ENCODE peak calls at places on chromosomes 3 and 15, in six cellular contexts. Q is AG10803, T is right lobe of liver, H is heart right ventricle, R is cardiac muscle cell, F is osteocyte. I is an unnamed sample.

GRCh38 chr3:155313303-155313702 is 19.8 kb upstream of the STRIT1 start:
- DNase-seq in R (peak; percentile 12), F (no peak), Q (peak; percentile 81), T (no peak), H (no peak), I (peak; percentile 40)

GRCh38 chr3:50050361-50050760 is 38.4 kb upstream of the RBM5 start:
- DNase-seq in H (no peak), Q (peak; percentile 71), T (no peak), R (peak; percentile 82), F (no peak), I (peak; percentile 87)

GRCh38 chr15:65611888-65612615 is 1.1 kb upstream of the INTS14 start:
- DNase-seq in Q (no peak), T (no peak), F (no peak), R (no peak), H (no peak), I (peak; percentile 2)

GRCh38 chr15:61206767-61207166 is 22.3 kb downstream of the RORA start:
- DNase-seq in T (no peak), Q (no peak), R (no peak), H (no peak), F (no peak), I (no peak)

GRCh38 chr15:94230436-94230885 is 900 bp upstream of the MCTP2 start:
- DNase-seq in H (no peak), F (no peak), R (peak; percentile 3), T (no peak), Q (no peak), I (no peak)

GRCh38 chr15:55884223-55884622 is 109.2 kb downstream of the NEDD4 start:
- DNase-seq in H (peak; percentile 8), Q (peak; percentile 12), R (peak; percentile 48), T (no peak), F (no peak), I (peak; percentile 76)

GRCh38 chr15:68191555-68191954 is 13.6 kb downstream of the CALML4 start:
- DNase-seq in Q (no peak), T (no peak), R (no peak), H (no peak), F (no peak), I (no peak)

GRCh38 chr3:126287536-126288181 is 69.5 kb downstream of the KLF15 start:
- DNase-seq in R (peak; percentile 77), F (peak; percentile 87), Q (peak; percentile 48), H (peak; percentile 62), T (peak; percentile 51), I (peak; percentile 45)

GRCh38 chr3:56119575-56120349 is 348.5 kb downstream of the ERC2 start:
- DNase-seq in T (no peak), H (peak; percentile 13), R (peak; percentile 83), Q (peak; percentile 86), F (no peak), I (peak; percentile 91)

GRCh38 chr15:56040081-56041035 is 46.9 kb upstream of the NEDD4 start:
- DNase-seq in F (no peak), R (peak; percentile 96), Q (peak; percentile 93), T (peak; percentile 42), H (peak; percentile 51), I (peak; percentile 98)

GRCh38 chr15:74295800-74296199 is 59.7 kb downstream of the CCDC33 start:
- DNase-seq in F (no peak), H (no peak), Q (no peak), T (no peak), R (no peak), I (no peak)

GRCh38 chr15:31396881-31397560 is 70.4 kb downstream of the KLF13 start:
- DNase-seq in R (peak; percentile 88), Q (peak; percentile 73), T (peak; percentile 86), F (peak; percentile 42), H (peak; percentile 94), I (peak; percentile 83)

GRCh38 chr3:38655708-38656300 is 6.3 kb upstream of the SCN5A start:
- DNase-seq in H (no peak), Q (no peak), T (no peak), F (no peak), R (peak; percentile 54), I (peak; percentile 39)

GRCh38 chr3:183259621-183260020 is 6.6 kb downstream of the B3GNT5 start:
- DNase-seq in H (no peak), R (no peak), F (no peak), Q (no peak), T (no peak), I (no peak)

GRCh38 chr15:48946088-48946839 is 17.5 kb downstream of the SHC4 start:
- DNase-seq in F (no peak), H (no peak), R (peak; percentile 72), T (no peak), Q (no peak), I (peak; percentile 84)

GRCh38 chr3:196408565-196409300 is 23.5 kb downstream of the UBXN7 start:
- DNase-seq in F (no peak), H (no peak), Q (no peak), T (no peak), R (no peak), I (no peak)

GRCh38 chr3:141085331-141086047 is 34.3 kb downstream of the SPSB4 start:
- DNase-seq in Q (no peak), H (no peak), F (no peak), R (no peak), T (no peak), I (no peak)

GRCh38 chr3:164852866-164853265 is 225.4 kb downstream of the SI start:
- DNase-seq in R (no peak), H (no peak), T (no peak), Q (no peak), F (no peak), I (no peak)

GRCh38 chr15:32683906-32684584 is 33.8 kb upstream of the GREM1 start:
- DNase-seq in F (no peak), H (peak; percentile 13), Q (peak; percentile 99), R (peak; percentile 96), T (no peak), I (peak; percentile 93)

GRCh38 chr15:55789066-55789660 is 46.2 kb upstream of the PRTG start:
- DNase-seq in Q (no peak), R (no peak), H (peak; percentile 24), F (no peak), T (no peak), I (no peak)

GRCh38 chr3:49841126-49841525 is 15.2 kb downstream of the TRAIP start:
- DNase-seq in R (peak; percentile 30), T (no peak), Q (no peak), H (no peak), F (no peak), I (peak; percentile 32)

GRCh38 chr15:45456212-45457106 is 66.1 kb downstream of the SLC30A4 start:
- DNase-seq in Q (peak; percentile 100), H (peak; percentile 30), R (peak; percentile 99), F (no peak), T (no peak), I (peak; percentile 100)

GRCh38 chr15:94327356-94327936 is 96.1 kb downstream of the MCTP2 start:
- DNase-seq in Q (peak; percentile 45), R (peak; percentile 51), T (no peak), F (no peak), H (no peak), I (peak; percentile 47)

GRCh38 chr3:125003369-125003853 is 52.4 kb downstream of the HEG1 start:
- DNase-seq in H (peak; percentile 71), F (no peak), Q (peak; percentile 68), T (no peak), R (peak; percentile 78), I (peak; percentile 78)

GRCh38 chr3:187015903-187016638 is 85.7 kb downstream of the ST6GAL1 start:
- DNase-seq in F (peak; percentile 32), Q (no peak), R (no peak), T (no peak), H (no peak), I (no peak)

GRCh38 chr15:79977431-79977940 is 6.5 kb upstream of the BCL2A1 start:
- DNase-seq in R (no peak), H (peak; percentile 20), Q (no peak), F (no peak), T (no peak), I (peak; percentile 21)
- TF ChIP-seq CTCF in R (no peak), H (no peak), Q (no peak), F (no peak), T (no peak), I (no peak)

DNA sequence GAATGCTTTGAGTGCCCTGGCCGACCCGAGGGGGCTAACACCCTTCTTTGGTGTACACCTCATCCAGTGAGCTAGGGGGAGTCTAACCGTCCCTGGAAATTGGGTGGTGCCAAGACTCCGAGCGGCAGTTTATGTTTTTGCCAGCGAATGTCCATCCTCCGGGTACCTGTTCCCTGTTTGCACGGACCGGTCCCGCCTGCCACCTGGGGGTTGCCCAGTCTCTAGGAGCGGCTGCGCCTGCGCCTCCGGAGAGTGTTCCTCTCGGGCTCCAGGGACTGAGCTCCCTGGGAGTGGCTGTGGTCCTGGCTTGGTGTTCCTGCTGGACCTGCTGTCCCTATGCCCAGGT is 913 bp upstream of the WNT7A start:
- DNase-seq in H (no peak), R (no peak), F (no peak), T (no peak), Q (no peak), I (no peak)
- TF ChIP-seq CTCF in H (no peak), R (no peak), F (no peak), T (no peak), Q (no peak), I (no peak)

GRCh38 chr15:90886291-90886614 is 1.9 kb downstream of the FES start:
- DNase-seq in Q (no peak), H (no peak), R (no peak), F (no peak), T (no peak), I (no peak)
- TF ChIP-seq CTCF in Q (no peak), H (no peak), R (no peak), F (no peak), T (peak; percentile 12), I (no peak)

GRCh38 chr3:153164009-153164550 is 2.1 kb downstream of the RAP2B start:
- DNase-seq in F (no peak), R (no peak), H (no peak), T (no peak), Q (no peak), I (peak; percentile 30)

GRCh38 chr3:153162513-153163348 is 705 bp downstream of the RAP2B start:
- DNase-seq in R (peak; percentile 49), Q (peak; percentile 34), F (no peak), T (peak; percentile 45), H (peak; percentile 13), I (peak; percentile 43)

GRCh38 chr3:153166206-153166605 is 4.2 kb downstream of the RAP2B start:
- DNase-seq in F (no peak), Q (no peak), R (peak; percentile 44), H (no peak), T (no peak), I (peak; percentile 54)

GRCh38 chr3:153163349-153164008 is 1.5 kb downstream of the RAP2B start:
- DNase-seq in R (peak; percentile 45), F (no peak), T (no peak), H (peak; percentile 11), Q (peak; percentile 36), I (peak; percentile 51)

DNA sequence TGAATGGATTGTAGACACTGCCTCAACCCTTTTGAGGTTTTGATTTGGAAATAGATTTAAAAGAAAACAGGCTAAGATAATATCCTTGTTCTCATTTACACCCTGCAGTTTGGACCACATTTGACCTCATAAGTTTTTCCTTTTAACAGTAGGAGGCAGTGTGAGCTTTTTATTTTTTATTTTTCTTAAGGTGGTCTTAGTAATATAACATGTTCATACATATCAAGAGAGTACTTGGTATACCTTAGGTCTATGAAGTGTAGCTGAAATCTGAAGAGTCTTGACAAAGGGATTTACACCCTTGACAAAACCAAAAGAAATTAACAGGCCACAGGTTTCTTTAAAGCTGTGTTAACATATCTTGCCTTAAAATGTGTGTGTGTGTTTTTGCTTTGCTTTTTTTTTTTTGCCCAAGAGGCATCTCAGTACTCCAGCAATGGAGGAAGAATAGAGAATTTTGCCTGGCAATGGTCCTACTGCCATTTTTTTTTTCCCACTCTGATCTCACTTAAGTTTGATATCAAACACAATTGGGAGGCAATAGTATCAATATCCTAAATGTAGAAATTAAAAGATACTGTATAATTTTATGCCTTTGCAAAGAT is 3.3 kb downstream of the RAP2B start:
- DNase-seq in Q (peak; percentile 26), H (no peak), F (no peak), R (peak; percentile 41), T (no peak), I (peak; percentile 70)
- TF ChIP-seq CTCF in Q (peak; percentile 52), H (peak; percentile 43), F (peak; percentile 57), R (peak; percentile 27), T (peak; percentile 22), I (peak; percentile 44)

I was measured in fibroblast of the aortic adventitia.